ENCODE peak calls at places on chromosomes 6 and 20, in ten cellular contexts. N, W, A, D, S, M, C, T, Q and X are unnamed samples.

GRCh38 chr20:64162239-64162621 is 2.0 kb upstream of the MYT1 start:
- DNase-seq in T (no peak), N (no peak), A (no peak), M (no peak), Q (no peak), C (no peak), S (no peak), W (no peak), D (no peak), X (no peak)

GRCh38 chr20:5859611-5860010 is 90.7 kb downstream of the TRMT6 start:
- DNase-seq in D (no peak), C (no peak), M (no peak), T (no peak), W (peak; percentile 39), Q (no peak), A (no peak), S (no peak), N (no peak), X (no peak)

GRCh38 chr6:125255201-125255600 is 46.6 kb downstream of the HDDC2 start:
- DNase-seq in N (no peak), A (no peak), M (no peak), C (no peak), W (no peak), Q (no peak), T (no peak), S (no peak), D (no peak), X (no peak)

GRCh38 chr20:7926767-7927166 is 13.5 kb downstream of the HAO1 start:
- DNase-seq in C (no peak), W (peak; percentile 12), N (no peak), D (peak; percentile 30), T (no peak), A (no peak), Q (no peak), M (no peak), S (no peak), X (no peak)

GRCh38 chr6:132190097-132190814 is 211.0 kb downstream of the MOXD1 start:
- DNase-seq in Q (no peak), N (no peak), D (no peak), M (no peak), C (no peak), W (no peak), A (no peak), S (no peak), T (no peak), X (no peak)

GRCh38 chr6:76764057-76764456 is 691.6 kb upstream of the IMPG1 start:
- DNase-seq in C (no peak), N (no peak), W (no peak), T (no peak), S (no peak), Q (no peak), D (no peak), A (no peak), M (no peak), X (no peak)

GRCh38 chr6:156776841-156777576 is at the start of gene ARID1B:
- DNase-seq in T (peak; percentile 75), A (peak; percentile 96), C (peak; percentile 33), W (peak; percentile 87), M (peak; percentile 88), S (peak; percentile 93), Q (peak; percentile 97), D (peak; percentile 74), N (peak; percentile 87), X (peak; percentile 83)

GRCh38 chr6:40425192-40425919 is 161.8 kb downstream of the LRFN2 start:
- DNase-seq in D (no peak), N (peak; percentile 46), W (no peak), Q (no peak), M (no peak), C (no peak), A (no peak), S (no peak), T (no peak), X (no peak)

GRCh38 chr20:51434556-51435256 is 107.8 kb downstream of the NFATC2 start:
- DNase-seq in S (no peak), Q (no peak), A (no peak), M (no peak), C (no peak), N (no peak), D (no peak), W (no peak), T (no peak), X (no peak)

GRCh38 chr6:22557007-22557406 is 12.4 kb upstream of the HDGFL1 start:
- DNase-seq in S (no peak), T (no peak), W (no peak), M (no peak), D (no peak), C (no peak), Q (no peak), N (no peak), A (no peak), X (no peak)

GRCh38 chr6:106799008-106799952 is 169.9 kb downstream of the QRSL1 start:
- DNase-seq in W (no peak), D (no peak), M (no peak), N (no peak), Q (no peak), T (no peak), C (peak; percentile 18), A (no peak), S (no peak), X (no peak)

GRCh38 chr6:92431502-92431901 is 987.9 kb downstream of the EPHA7 start:
- DNase-seq in W (no peak), Q (no peak), N (no peak), T (no peak), D (no peak), S (no peak), A (no peak), C (no peak), M (no peak), X (no peak)

DNA sequence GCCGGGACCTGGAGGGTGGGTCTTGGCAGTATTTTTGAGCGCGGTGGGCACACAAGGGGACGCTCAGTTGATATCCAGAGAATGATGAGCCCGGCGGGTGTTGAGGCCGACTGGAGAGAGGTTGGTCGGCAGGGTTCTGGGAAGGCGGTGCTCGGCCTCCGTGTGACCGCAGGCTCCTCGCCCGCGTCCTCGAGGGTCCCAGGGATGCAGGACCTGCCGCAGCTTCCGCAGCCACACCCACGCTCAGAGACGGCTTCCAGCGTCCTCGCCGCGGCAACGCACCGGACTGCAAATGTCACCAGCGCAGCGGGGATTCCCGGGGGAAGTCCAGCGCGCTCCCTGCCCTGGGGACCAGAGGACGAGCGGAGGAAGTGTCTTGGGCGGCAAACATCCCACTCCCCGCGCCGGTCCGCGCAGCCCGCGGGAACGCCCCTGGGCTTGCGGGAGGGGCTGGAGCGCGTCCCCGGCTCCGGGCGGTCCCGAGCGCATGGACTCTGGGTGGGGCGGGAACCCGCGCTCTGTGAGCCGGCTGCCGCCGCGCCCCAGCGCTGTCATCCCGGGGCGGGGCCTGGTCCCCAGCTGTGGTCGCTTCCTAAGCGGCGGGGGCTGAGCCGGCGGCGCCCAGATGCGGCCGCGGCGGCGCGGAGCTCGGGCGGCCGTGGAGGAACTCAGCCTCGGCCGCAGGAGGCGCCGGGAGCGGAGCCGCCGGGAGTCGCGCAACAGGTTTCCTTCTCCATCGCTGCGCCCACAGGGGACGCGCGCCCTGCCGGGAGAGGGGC is at the start of gene STX11:
- DNase-seq in M (peak; percentile 76), A (peak; percentile 96), Q (peak; percentile 95), C (peak; percentile 15), N (peak; percentile 67), W (peak; percentile 67), S (peak; percentile 78), T (peak; percentile 22), D (peak; percentile 75), X (peak; percentile 84)
- TF ChIP-seq POLR2A in M (no peak), A (no peak), Q (peak; percentile 25), C (no peak), N (no peak), W (peak; percentile 55), S (no peak), T (peak; percentile 58), D (no peak), X (no peak)

GRCh38 chr6:715709-716450 is 22.9 kb upstream of the EXOC2 start:
- DNase-seq in T (no peak), M (no peak), N (no peak), W (no peak), D (no peak), Q (no peak), A (no peak), S (no peak), C (no peak), X (no peak)
- H3K4me3 ChIP-seq in T (no peak overlapping the region), M (no peak overlapping the region), N (no peak overlapping the region), W (no peak overlapping the region), D (no peak overlapping the region), Q (no peak overlapping the region), A (no peak overlapping the region), S (no peak overlapping the region), C (no peak overlapping the region), X (no peak overlapping the region)

DNA sequence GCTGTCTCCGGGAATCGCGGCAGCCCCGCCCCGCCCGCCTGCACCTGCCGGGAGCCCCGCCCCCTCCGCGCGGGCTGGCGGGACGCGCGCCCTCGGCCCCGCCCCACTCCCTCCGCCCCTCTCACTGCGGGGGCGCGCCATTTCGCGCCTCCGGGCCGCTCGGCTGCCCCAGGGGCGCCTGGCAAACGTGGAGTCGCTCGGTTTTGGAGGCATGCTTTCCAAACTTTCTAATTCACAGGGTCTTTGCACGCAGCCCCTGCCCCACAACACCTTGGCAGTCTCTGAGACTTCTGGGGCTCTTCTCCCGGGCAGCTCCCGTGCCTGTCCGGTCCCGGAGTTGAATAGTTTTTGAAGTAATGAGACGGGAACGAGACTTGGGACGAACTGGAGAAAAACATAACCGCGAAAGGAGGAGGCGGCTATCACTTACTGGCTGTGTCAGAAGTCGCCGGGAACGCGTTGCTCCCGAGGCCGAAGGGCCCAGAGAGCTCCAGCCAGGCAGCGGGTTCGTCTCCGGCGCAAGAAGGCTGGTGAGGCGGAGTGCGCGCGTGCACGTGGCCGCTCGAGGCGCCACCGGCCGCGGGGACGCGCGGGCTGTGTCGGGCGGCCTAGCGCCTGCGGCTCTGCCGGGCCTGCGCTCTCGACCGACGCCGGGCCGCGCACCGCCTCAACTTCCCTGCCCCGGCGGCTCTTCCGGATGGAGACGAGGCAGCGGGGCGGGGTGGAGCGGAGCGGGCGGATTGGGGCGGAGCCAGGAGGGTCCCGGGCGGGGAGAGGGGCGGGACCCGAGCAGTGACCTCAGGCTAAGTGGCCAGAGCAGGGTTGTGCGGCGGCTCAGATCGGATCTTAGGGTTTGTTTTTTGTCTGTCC is at the start of gene MCM9:
- DNase-seq in Q (peak; percentile 98), N (peak; percentile 93), T (peak; percentile 73), A (peak; percentile 98), C (peak; percentile 72), D (peak; percentile 90), S (peak; percentile 90), W (peak; percentile 93), M (peak; percentile 94), X (peak; percentile 95)
- TF ChIP-seq POLR2A in Q (peak; percentile 35), N (no peak), T (peak; percentile 62), A (no peak), C (peak; percentile 45), D (no peak), S (no peak), W (peak; percentile 50), M (peak; percentile 48), X (peak; percentile 35)

DNA sequence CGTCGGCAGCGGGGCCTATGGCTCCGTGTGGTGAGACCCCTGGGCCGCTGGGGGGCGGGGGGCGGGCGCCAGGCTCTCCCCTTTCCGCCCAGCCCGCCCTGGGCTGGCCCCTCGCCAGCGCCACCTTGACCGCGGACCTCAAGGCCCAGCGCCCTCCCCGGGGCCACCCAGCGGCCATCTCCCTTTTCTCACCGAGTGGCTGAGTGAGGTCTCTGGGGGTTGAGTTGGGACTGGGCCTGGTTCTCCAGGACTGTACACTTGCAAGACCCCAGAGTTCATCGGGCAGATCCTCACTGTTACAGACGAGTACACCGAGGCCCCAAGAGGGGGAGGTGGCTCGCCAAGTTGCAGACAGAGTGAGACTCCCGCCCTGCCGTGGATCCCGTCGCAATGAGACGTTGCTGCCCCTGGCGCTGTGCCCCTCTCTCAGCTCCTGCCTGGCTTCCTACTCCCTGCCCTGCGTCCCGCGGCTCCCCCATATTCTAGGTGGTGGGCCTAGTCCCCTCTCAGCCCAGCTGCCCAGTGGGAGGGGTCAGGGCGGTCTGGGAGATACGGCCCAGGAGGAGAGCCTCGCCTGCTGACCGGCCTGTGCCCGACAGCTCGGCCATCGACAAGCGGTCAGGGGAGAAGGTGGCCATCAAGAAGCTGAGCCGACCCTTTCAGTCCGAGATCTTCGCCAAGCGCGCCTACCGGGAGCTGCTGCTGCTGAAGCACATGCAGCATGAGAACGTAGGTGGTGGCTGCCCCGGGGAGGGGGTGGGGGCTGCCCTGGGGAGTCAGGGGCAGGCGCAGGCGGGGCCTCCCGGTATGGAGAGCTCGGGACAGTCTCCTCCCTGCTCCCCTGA is 581 bp downstream of the MAPK13 start:
- DNase-seq in D (peak; percentile 69), W (peak; percentile 77), A (peak; percentile 95), C (no peak), M (peak; percentile 77), T (no peak), N (peak; percentile 74), Q (peak; percentile 89), S (peak; percentile 74), X (peak; percentile 88)
- H3K4me3 ChIP-seq in D (peak overlapping the region; percentile 66), W (peak overlapping the region; percentile 55), A (peak overlapping the region; percentile 61), C (no peak overlapping the region), M (peak overlapping the region; percentile 56), T (peak overlapping the region; percentile 60), N (peak overlapping the region; percentile 58), Q (peak overlapping the region; percentile 40), S (peak overlapping the region; percentile 38), X (peak overlapping the region; percentile 63)